ENCODE peak calls at places on chromosomes 13 and 19, in ten cellular contexts. X is tibial nerve, Q is cardiac fibroblast, M is Peyer's patch, L is ovary, C is AG04449, Z is psoas muscle, E is HL-60, P is IMR-90, I is uterus. D is an unnamed sample.

GRCh38 chr13:87172166-87172825 is 498.9 kb upstream of the SLITRK5 start:
- DNase-seq in X (no peak), Q (no peak), M (no peak), L (no peak), C (no peak), Z (no peak), E (no peak), P (no peak), I (no peak), D (no peak)

GRCh38 chr13:71242191-71242590 is 624.8 kb downstream of the DACH1 start:
- DNase-seq in X (no peak), Q (peak; percentile 24), M (no peak), L (no peak), C (no peak), Z (no peak), E (no peak), P (no peak), I (no peak), D (no peak)

GRCh38 chr13:28339419-28339818 is 155.5 kb downstream of the FLT1 start:
- DNase-seq in X (no peak), Q (peak; percentile 62), M (no peak), L (no peak), C (no peak), Z (no peak), E (no peak), P (peak; percentile 85), I (no peak), D (no peak)

GRCh38 chr19:45507864-45508680 is 793 bp downstream of the VASP start:
- DNase-seq in X (no peak), Q (peak; percentile 40), M (peak; percentile 82), L (peak; percentile 65), C (no peak), Z (peak; percentile 50), E (no peak), P (no peak), I (peak; percentile 65), D (no peak)

GRCh38 chr19:18390075-18390909 is 4.3 kb downstream of the GDF15 start:
- DNase-seq in X (no peak), Q (peak; percentile 42), M (no peak), L (no peak), C (no peak), Z (no peak), E (no peak), P (no peak), I (no peak), D (no peak)

GRCh38 chr19:16998635-16999194 is 27.9 kb downstream of the CPAMD8 start:
- DNase-seq in X (no peak), Q (no peak), M (no peak), L (no peak), C (no peak), Z (no peak), E (no peak), P (no peak), I (no peak), D (no peak)

GRCh38 chr13:53473397-53473796 is 444.8 kb downstream of the OLFM4 start:
- DNase-seq in X (no peak), Q (no peak), M (no peak), L (no peak), C (no peak), Z (no peak), E (no peak), P (no peak), I (no peak), D (no peak)

GRCh38 chr19:4852484-4852883 is 15.0 kb downstream of the PLIN3 start:
- DNase-seq in X (no peak), Q (no peak), M (no peak), L (no peak), C (no peak), Z (no peak), E (no peak), P (no peak), I (no peak), D (no peak)

GRCh38 chr19:7731218-7731595 is 703 bp downstream of the CLEC4G start:
- DNase-seq in X (no peak), Q (no peak), M (no peak), L (no peak), C (no peak), Z (no peak), E (no peak), P (no peak), I (no peak), D (no peak)

GRCh38 chr19:56721714-56722113 is 50.2 kb upstream of the ZNF835 start:
- DNase-seq in X (no peak), Q (no peak), M (no peak), L (no peak), C (no peak), Z (no peak), E (no peak), P (no peak), I (no peak), D (no peak)

GRCh38 chr13:40388617-40389016 is 277.8 kb downstream of the FOXO1 start:
- DNase-seq in X (no peak), Q (no peak), M (peak; percentile 92), L (no peak), C (no peak), Z (no peak), E (no peak), P (peak; percentile 3), I (no peak), D (peak; percentile 55)

GRCh38 chr19:2150794-2151338 is 500 bp downstream of the AP3D1 start:
- DNase-seq in X (no peak), Q (no peak), M (peak; percentile 52), L (no peak), C (no peak), Z (no peak), E (no peak), P (no peak), I (no peak), D (no peak)

GRCh38 chr13:112247471-112248405 is 128.4 kb upstream of the SPACA7 start:
- DNase-seq in X (no peak), Q (no peak), M (no peak), L (no peak), C (no peak), Z (no peak), E (no peak), P (no peak), I (no peak), D (no peak)

GRCh38 chr19:55484571-55485438 is at the start of gene NAT14:
- DNase-seq in X (no peak), Q (peak; percentile 55), M (peak; percentile 63), L (peak; percentile 70), C (no peak), Z (peak; percentile 64), E (peak; percentile 79), P (peak; percentile 48), I (peak; percentile 61), D (no peak)

DNA sequence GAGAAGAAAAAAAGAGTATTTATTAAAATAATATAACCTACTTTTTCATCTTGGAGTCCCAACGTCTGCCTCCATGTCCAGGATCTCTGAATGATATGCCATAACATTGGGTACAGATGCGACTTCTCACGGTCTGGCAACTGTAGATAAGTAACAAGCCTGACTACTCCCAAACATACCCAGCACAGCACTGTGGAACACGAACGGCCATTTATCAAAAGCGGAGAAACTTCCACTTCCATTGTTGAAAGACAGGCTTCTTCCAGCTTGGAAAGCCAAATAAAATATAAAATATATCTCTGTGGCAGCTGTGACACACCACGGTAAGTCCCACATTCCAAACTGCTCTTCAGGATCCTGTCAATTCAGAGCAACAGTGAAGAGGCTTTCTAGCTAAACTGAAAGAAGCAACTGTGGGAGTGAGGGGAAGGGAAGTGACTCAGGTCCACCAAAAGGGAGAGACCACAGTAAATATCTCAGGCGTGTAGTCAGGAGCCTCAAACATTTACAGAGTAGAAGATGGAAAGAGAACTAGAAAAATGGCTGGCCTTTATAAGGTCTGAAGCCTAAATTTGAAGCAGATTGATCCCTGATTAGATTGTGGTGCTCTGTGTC is 331.7 kb downstream of the LIG4 start:
- DNase-seq in X (no peak), Q (peak; percentile 56), M (no peak), L (no peak), C (no peak), Z (no peak), E (no peak), P (peak; percentile 93), I (no peak), D (no peak)
- TF ChIP-seq CTCF in X (no peak), Q (no peak), M (no peak), L (no peak), C (no peak), Z (no peak), E (no peak), P (no peak), I (no peak), D (no peak)

GRCh38 chr13:23455401-23456185 is 22.1 kb upstream of the SACS start:
- DNase-seq in X (no peak), Q (no peak), M (no peak), L (no peak), C (no peak), Z (no peak), E (no peak), P (no peak), I (no peak), D (no peak)
- TF ChIP-seq CTCF in X (no peak), Q (no peak), M (no peak), L (no peak), C (no peak), Z (no peak), E (no peak), P (no peak), I (no peak), D (no peak)

GRCh38 chr19:43781630-43782310 is 997 bp upstream of the KCNN4 start:
- DNase-seq in X (no peak), Q (no peak), M (no peak), L (no peak), C (no peak), Z (no peak), E (no peak), P (no peak), I (no peak), D (no peak)

GRCh38 chr19:43779147-43779819 is 1.5 kb downstream of the KCNN4 start:
- DNase-seq in X (no peak), Q (no peak), M (peak; percentile 75), L (no peak), C (no peak), Z (no peak), E (no peak), P (no peak), I (no peak), D (no peak)

GRCh38 chr19:43780706-43781525 is at the start of gene KCNN4:
- DNase-seq in X (no peak), Q (peak; percentile 73), M (peak; percentile 88), L (no peak), C (no peak), Z (no peak), E (peak; percentile 85), P (peak; percentile 67), I (no peak), D (peak; percentile 94)

GRCh38 chr19:43778651-43779050 is 2.1 kb downstream of the KCNN4 start:
- DNase-seq in X (no peak), Q (no peak), M (no peak), L (no peak), C (no peak), Z (no peak), E (no peak), P (no peak), I (no peak), D (no peak)

GRCh38 chr19:43779820-43780219 is 953 bp downstream of the KCNN4 start:
- DNase-seq in X (no peak), Q (no peak), M (no peak), L (no peak), C (no peak), Z (no peak), E (no peak), P (no peak), I (no peak), D (no peak)
- TF ChIP-seq CTCF in X (no peak), Q (peak; percentile 3), M (no peak), L (no peak), C (no peak), Z (no peak), E (peak; percentile 10), P (no peak), I (no peak), D (peak; percentile 18)

GRCh38 chr19:49916839-49917733 is 11.9 kb upstream of the ATF5 start:
- DNase-seq in X (no peak), Q (no peak), M (no peak), L (no peak), C (no peak), Z (no peak), E (no peak), P (no peak), I (no peak), D (peak; percentile 71)
- TF ChIP-seq CTCF in X (no peak), Q (peak; percentile 3), M (no peak), L (no peak), C (no peak), Z (no peak), E (peak; percentile 45), P (no peak), I (no peak), D (peak; percentile 78)

D was measured in CD14-positive monocyte.